ENCODE peak calls at places on chromosomes 16 and 17, in ten cellular contexts. G is PC-9, Q is OCI-LY7, B is MM.1S, E is vagina, K is WERI-Rb-1, Z is SJSA1, J is esophagus squamous epithelium, H is A549, R is sigmoid colon. Y is an unnamed sample.

GRCh38 chr16:84478172-84478948 is 26.1 kb downstream of the MEAK7 start:
- DNase-seq in K (no peak), G (no peak), E (peak; percentile 55), R (no peak), H (no peak), Z (no peak), J (no peak), B (no peak), Q (no peak), Y (no peak)

GRCh38 chr17:21211825-21212479 is 2.0 kb downstream of the TMEM11 start:
- DNase-seq in K (peak; percentile 27), Z (no peak), G (no peak), E (no peak), H (no peak), Q (no peak), B (no peak), R (no peak), J (no peak), Y (no peak)

GRCh38 chr17:924711-925480 is 54.7 kb downstream of the NXN start:
- DNase-seq in Z (no peak), E (no peak), Q (no peak), H (no peak), G (peak; percentile 78), R (no peak), J (no peak), K (no peak), B (no peak), Y (no peak)

GRCh38 chr17:81018044-81018802 is 16.7 kb upstream of the BAIAP2 start:
- DNase-seq in R (peak; percentile 74), G (no peak), J (no peak), Z (peak; percentile 60), B (peak; percentile 55), E (no peak), H (no peak), Q (no peak), K (peak; percentile 95), Y (peak; percentile 42)

GRCh38 chr17:76466775-76467130 is 650 bp upstream of the AANAT start:
- DNase-seq in E (no peak), K (no peak), R (no peak), J (no peak), Q (no peak), B (no peak), G (no peak), H (no peak), Z (no peak), Y (no peak)

GRCh38 chr17:1090454-1091189 is 89.2 kb downstream of the ABR start:
- DNase-seq in H (no peak), R (no peak), E (no peak), Z (no peak), G (no peak), Q (no peak), J (no peak), K (no peak), B (no peak), Y (no peak)

GRCh38 chr16:48603647-48604376 is 6.2 kb downstream of the N4BP1 start:
- DNase-seq in Z (no peak), G (no peak), Q (no peak), B (no peak), J (no peak), K (no peak), H (no peak), R (no peak), E (no peak), Y (no peak)

GRCh38 chr16:57890752-57891111 is 80.2 kb downstream of the CNGB1 start:
- DNase-seq in H (no peak), J (no peak), R (no peak), B (no peak), G (no peak), Z (no peak), K (no peak), E (no peak), Q (no peak), Y (no peak)

GRCh38 chr17:77468897-77469296 is 328.1 kb downstream of the SEC14L1 start:
- DNase-seq in B (no peak), H (no peak), E (no peak), J (no peak), G (no peak), Q (no peak), Z (no peak), K (no peak), R (no peak), Y (no peak)

GRCh38 chr17:77472837-77473214 is 332.1 kb downstream of the SEC14L1 start:
- DNase-seq in E (no peak), R (no peak), H (no peak), Q (no peak), G (no peak), J (no peak), Z (no peak), K (no peak), B (peak; percentile 3), Y (no peak)

GRCh38 chr17:77471984-77472836 is 331.4 kb downstream of the SEC14L1 start:
- DNase-seq in B (peak; percentile 27), Q (peak; percentile 73), R (peak; percentile 87), E (no peak), J (no peak), G (no peak), K (no peak), H (no peak), Z (peak; percentile 84), Y (no peak)

GRCh38 chr17:77470330-77470786 is 329.6 kb downstream of the SEC14L1 start:
- DNase-seq in G (no peak), Z (no peak), J (no peak), E (no peak), H (no peak), K (no peak), R (no peak), Q (no peak), B (peak; percentile 0), Y (no peak)

DNA sequence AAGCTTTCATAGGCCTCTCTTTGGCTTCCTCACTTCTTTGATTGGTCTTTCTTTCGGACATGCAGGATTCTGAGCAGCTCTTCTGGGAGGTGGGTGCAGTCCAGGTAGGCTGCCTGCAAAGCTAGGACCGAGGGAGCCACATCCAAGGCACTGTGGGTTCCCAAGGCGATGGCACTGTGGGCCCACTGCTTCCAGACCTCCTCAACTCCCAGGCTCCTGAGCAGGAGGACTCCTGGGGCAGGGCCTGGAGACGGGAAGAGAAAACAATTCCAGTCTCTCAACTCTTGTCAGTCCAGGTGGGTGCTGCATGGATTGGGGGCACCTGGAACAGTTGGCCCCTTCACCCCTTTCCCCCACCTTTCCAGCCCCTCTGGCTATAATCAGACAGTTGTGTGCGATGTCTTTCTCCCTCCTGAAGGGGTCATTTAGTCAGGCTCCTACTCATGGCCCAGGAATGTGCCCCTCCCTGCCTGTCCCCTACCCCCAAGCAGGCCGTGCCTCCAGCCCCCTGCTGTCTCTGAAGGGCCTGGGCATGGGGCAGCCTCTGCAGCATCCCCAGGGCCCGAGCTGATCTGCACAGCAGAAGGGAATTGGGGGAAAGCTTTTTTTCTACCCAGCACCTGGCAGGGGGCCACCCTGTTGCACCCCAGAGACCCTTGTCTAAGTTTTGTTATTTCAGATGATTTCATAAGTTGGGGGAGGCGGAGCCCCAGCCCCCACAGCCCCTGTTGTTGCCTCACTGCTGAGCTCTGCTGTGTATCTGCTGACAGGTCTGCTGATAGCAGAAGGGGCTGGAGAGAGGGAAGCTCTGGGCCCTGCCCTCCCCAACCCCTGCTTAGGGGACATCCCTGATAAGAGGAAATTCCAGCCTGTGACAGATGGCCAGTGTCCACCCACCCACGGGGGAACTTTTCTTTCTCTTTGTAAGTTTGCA is 330.3 kb downstream of the SEC14L1 start:
- DNase-seq in K (no peak), J (no peak), R (no peak), H (peak; percentile 34), B (peak; percentile 5), Z (peak; percentile 74), E (no peak), Q (no peak), G (no peak), Y (no peak)
- H3K27ac ChIP-seq in K (peak overlapping the region; percentile 22), J (peak overlapping the region; percentile 83), R (peak overlapping the region; percentile 85), H (peak overlapping the region; percentile 61), B (peak overlapping the region; percentile 45), Z (peak overlapping the region; percentile 58), E (peak overlapping the region; percentile 90), Q (peak overlapping the region; percentile 91), G (no peak overlapping the region), Y (peak overlapping the region; percentile 62)

DNA sequence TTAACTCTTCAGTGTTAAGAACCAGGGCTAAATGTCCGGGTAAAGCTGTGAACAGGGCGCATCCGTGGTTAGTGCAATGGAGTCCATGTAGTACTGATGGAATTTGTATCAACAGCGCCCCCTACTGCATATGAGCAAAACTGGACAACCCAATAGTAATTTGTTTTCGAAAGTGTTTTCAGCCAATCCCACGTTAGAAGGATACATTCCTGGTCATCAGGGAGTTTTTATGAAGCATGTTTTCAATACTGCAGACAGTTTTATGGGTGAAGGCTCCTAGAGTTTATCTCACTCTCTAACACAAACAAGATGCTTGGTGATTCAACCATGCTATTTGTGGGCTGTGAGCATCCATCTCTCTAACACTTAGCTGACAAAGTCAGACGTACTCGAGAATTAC is 46.6 kb upstream of the HNF1B start:
- DNase-seq in K (no peak), G (no peak), B (peak; percentile 77), Z (no peak), J (no peak), H (peak; percentile 80), Q (peak; percentile 62), E (no peak), R (no peak), Y (no peak)
- H3K27ac ChIP-seq in K (no peak overlapping the region), G (no peak overlapping the region), B (no peak overlapping the region), Z (no peak overlapping the region), J (no peak overlapping the region), H (no peak overlapping the region), Q (no peak overlapping the region), E (no peak overlapping the region), R (no peak overlapping the region), Y (no peak overlapping the region)

GRCh38 chr16:66146689-66147330 is 219.7 kb upstream of the CDH5 start:
- DNase-seq in K (no peak), Q (no peak), R (no peak), B (no peak), J (no peak), G (no peak), E (no peak), Z (no peak), H (no peak), Y (no peak)

GRCh38 chr16:66152841-66153525 is 213.5 kb upstream of the CDH5 start:
- DNase-seq in Q (no peak), B (no peak), J (no peak), G (no peak), K (no peak), R (no peak), Z (peak; percentile 94), E (no peak), H (peak; percentile 4), Y (no peak)

GRCh38 chr16:66147338-66147737 is 219.2 kb upstream of the CDH5 start:
- DNase-seq in R (no peak), G (no peak), B (no peak), Z (no peak), K (no peak), Q (no peak), E (no peak), H (no peak), J (no peak), Y (no peak)

GRCh38 chr16:66154801-66155200 is 211.7 kb upstream of the CDH5 start:
- DNase-seq in H (no peak), B (no peak), J (no peak), Q (no peak), K (peak; percentile 81), E (no peak), Z (no peak), G (no peak), R (no peak), Y (no peak)

GRCh38 chr16:66150691-66151090 is 215.8 kb upstream of the CDH5 start:
- DNase-seq in G (no peak), J (no peak), R (no peak), Q (no peak), B (peak; percentile 51), K (no peak), Z (peak; percentile 61), E (no peak), H (no peak), Y (no peak)
- H3K27ac ChIP-seq in G (no peak overlapping the region), J (peak overlapping the region; percentile 60), R (no peak overlapping the region), Q (no peak overlapping the region), B (no peak overlapping the region), K (no peak overlapping the region), Z (peak overlapping the region; percentile 92), E (peak overlapping the region; percentile 62), H (no peak overlapping the region), Y (no peak overlapping the region)

GRCh38 chr16:22322021-22322471 is 24.8 kb downstream of the POLR3E start:
- DNase-seq in Q (no peak), R (no peak), E (peak; percentile 90), G (no peak), B (no peak), J (no peak), K (no peak), Z (no peak), H (no peak), Y (no peak)
- H3K27ac ChIP-seq in Q (no peak overlapping the region), R (no peak overlapping the region), E (no peak overlapping the region), G (no peak overlapping the region), B (no peak overlapping the region), J (no peak overlapping the region), K (peak overlapping the region; percentile 57), Z (no peak overlapping the region), H (no peak overlapping the region), Y (no peak overlapping the region)

Y was measured in CD4-positive, alpha-beta T cell.